ENCODE peak calls at places on chromosome 16, in nine cellular contexts. One of them, this sample, is unnamed.

GRCh38 chr16:4051591-4051990 is 64.7 kb downstream of the ADCY9 start:
- DNase-seq in HepG2: no peak
- DNase-seq in uterus: no peak
- DNase-seq in ascending aorta: no peak
- DNase-seq in AG04450: no peak
- DNase-seq in adrenal gland: no peak
- DNase-seq in Caco-2: no peak
- DNase-seq in colonic mucosa: no peak
- DNase-seq in neural progenitor cell: no peak
- DNase-seq in this sample: no peak

GRCh38 chr16:79419148-79419547 is 181.4 kb downstream of the MAF start:
- DNase-seq in Caco-2: no peak
- DNase-seq in AG04450: no peak
- DNase-seq in ascending aorta: no peak
- DNase-seq in HepG2: no peak
- DNase-seq in adrenal gland: no peak
- DNase-seq in colonic mucosa: no peak
- DNase-seq in uterus: no peak
- DNase-seq in neural progenitor cell: no peak
- DNase-seq in this sample: no peak

GRCh38 chr16:87100306-87101058 is 216.7 kb downstream of the C16orf95 start:
- DNase-seq in HepG2: no peak
- DNase-seq in neural progenitor cell: peak
- DNase-seq in colonic mucosa: no peak
- DNase-seq in uterus: no peak
- DNase-seq in ascending aorta: no peak
- DNase-seq in Caco-2: no peak
- DNase-seq in AG04450: no peak
- DNase-seq in adrenal gland: no peak
- DNase-seq in this sample: no peak

GRCh38 chr16:81560979-81561657 is 116.5 kb downstream of the CMIP start:
- DNase-seq in neural progenitor cell: no peak
- DNase-seq in AG04450: no peak
- DNase-seq in ascending aorta: no peak
- DNase-seq in HepG2: no peak
- DNase-seq in colonic mucosa: no peak
- DNase-seq in adrenal gland: peak
- DNase-seq in Caco-2: no peak
- DNase-seq in uterus: no peak
- DNase-seq in this sample: no peak

GRCh38 chr16:67120025-67120424 is 10.3 kb downstream of the PHAF1 start:
- DNase-seq in uterus: no peak
- DNase-seq in adrenal gland: no peak
- DNase-seq in colonic mucosa: no peak
- DNase-seq in neural progenitor cell: no peak
- DNase-seq in ascending aorta: no peak
- DNase-seq in HepG2: no peak
- DNase-seq in Caco-2: no peak
- DNase-seq in AG04450: no peak
- DNase-seq in this sample: no peak

GRCh38 chr16:86621966-86622365 is 43.6 kb downstream of the FOXL1 start:
- DNase-seq in Caco-2: no peak
- DNase-seq in neural progenitor cell: no peak
- DNase-seq in adrenal gland: no peak
- DNase-seq in ascending aorta: no peak
- DNase-seq in colonic mucosa: no peak
- DNase-seq in AG04450: no peak
- DNase-seq in uterus: no peak
- DNase-seq in HepG2: no peak
- DNase-seq in this sample: no peak

GRCh38 chr16:616771-617586 is 13.8 kb upstream of the WFIKKN1 start:
- DNase-seq in AG04450: no peak
- DNase-seq in ascending aorta: no peak
- DNase-seq in Caco-2: no peak
- DNase-seq in colonic mucosa: no peak
- DNase-seq in neural progenitor cell: no peak
- DNase-seq in HepG2: no peak
- DNase-seq in uterus: no peak
- DNase-seq in adrenal gland: no peak
- DNase-seq in this sample: no peak

GRCh38 chr16:81810894-81811538 is 31.9 kb downstream of the PLCG2 start:
- DNase-seq in AG04450: no peak
- DNase-seq in ascending aorta: no peak
- DNase-seq in Caco-2: no peak
- DNase-seq in neural progenitor cell: no peak
- DNase-seq in uterus: no peak
- DNase-seq in HepG2: no peak
- DNase-seq in colonic mucosa: no peak
- DNase-seq in adrenal gland: no peak
- DNase-seq in this sample: no peak

GRCh38 chr16:2160915-2161551 is 5.5 kb downstream of the TRAF7 start:
- DNase-seq in uterus: peak
- DNase-seq in ascending aorta: no peak
- DNase-seq in HepG2: peak
- DNase-seq in AG04450: no peak
- DNase-seq in adrenal gland: no peak
- DNase-seq in Caco-2: no peak
- DNase-seq in neural progenitor cell: no peak
- DNase-seq in colonic mucosa: peak
- DNase-seq in this sample: peak

GRCh38 chr16:3874242-3874641 is 6.3 kb downstream of the CREBBP start:
- DNase-seq in Caco-2: no peak
- DNase-seq in AG04450: no peak
- DNase-seq in neural progenitor cell: no peak
- DNase-seq in uterus: no peak
- DNase-seq in adrenal gland: no peak
- DNase-seq in HepG2: no peak
- DNase-seq in colonic mucosa: peak
- DNase-seq in ascending aorta: no peak
- DNase-seq in this sample: no peak

GRCh38 chr16:57514891-57515600 is 21.3 kb downstream of the CCDC102A start:
- DNase-seq in Caco-2: no peak
- DNase-seq in colonic mucosa: no peak
- DNase-seq in neural progenitor cell: no peak
- DNase-seq in AG04450: no peak
- DNase-seq in ascending aorta: no peak
- DNase-seq in adrenal gland: no peak
- DNase-seq in uterus: peak
- DNase-seq in HepG2: no peak
- DNase-seq in this sample: no peak

GRCh38 chr16:84086996-84087395 is 29.7 kb downstream of the MBTPS1 start:
- DNase-seq in Caco-2: no peak
- DNase-seq in neural progenitor cell: no peak
- DNase-seq in colonic mucosa: no peak
- DNase-seq in uterus: no peak
- DNase-seq in HepG2: no peak
- DNase-seq in AG04450: no peak
- DNase-seq in adrenal gland: no peak
- DNase-seq in ascending aorta: no peak
- DNase-seq in this sample: no peak

GRCh38 chr16:14164916-14165684 is 94.0 kb downstream of the MRTFB start:
- DNase-seq in adrenal gland: no peak
- DNase-seq in colonic mucosa: no peak
- DNase-seq in neural progenitor cell: no peak
- DNase-seq in uterus: no peak
- DNase-seq in Caco-2: no peak
- DNase-seq in ascending aorta: no peak
- DNase-seq in AG04450: no peak
- DNase-seq in HepG2: no peak
- DNase-seq in this sample: no peak

GRCh38 chr16:82867425-82867824 is 240.7 kb downstream of the CDH13 start:
- DNase-seq in neural progenitor cell: no peak
- DNase-seq in adrenal gland: peak
- DNase-seq in Caco-2: no peak
- DNase-seq in HepG2: no peak
- DNase-seq in uterus: peak
- DNase-seq in ascending aorta: no peak
- DNase-seq in colonic mucosa: no peak
- DNase-seq in AG04450: no peak
- DNase-seq in this sample: peak

GRCh38 chr16:48526958-48527331 is 83.0 kb downstream of the N4BP1 start:
- DNase-seq in neural progenitor cell: no peak
- DNase-seq in uterus: no peak
- DNase-seq in adrenal gland: no peak
- DNase-seq in Caco-2: no peak
- DNase-seq in colonic mucosa: no peak
- DNase-seq in HepG2: no peak
- DNase-seq in AG04450: no peak
- DNase-seq in ascending aorta: no peak
- DNase-seq in this sample: no peak

GRCh38 chr16:88724855-88725555 is 18.7 kb downstream of the CTU2 start:
- DNase-seq in Caco-2: no peak
- DNase-seq in uterus: no peak
- DNase-seq in ascending aorta: no peak
- DNase-seq in AG04450: no peak
- DNase-seq in neural progenitor cell: no peak
- DNase-seq in adrenal gland: no peak
- DNase-seq in HepG2: no peak
- DNase-seq in colonic mucosa: no peak
- DNase-seq in this sample: no peak

GRCh38 chr16:29307598-29308507 is 98.7 kb downstream of the NPIPB11 start:
- DNase-seq in ascending aorta: no peak
- DNase-seq in Caco-2: no peak
- DNase-seq in HepG2: peak
- DNase-seq in colonic mucosa: no peak
- DNase-seq in adrenal gland: no peak
- DNase-seq in AG04450: no peak
- DNase-seq in uterus: no peak
- DNase-seq in neural progenitor cell: no peak
- DNase-seq in this sample: no peak

GRCh38 chr16:27642753-27643152 is 92.8 kb downstream of the KATNIP start:
- DNase-seq in neural progenitor cell: peak
- DNase-seq in adrenal gland: no peak
- DNase-seq in AG04450: no peak
- DNase-seq in Caco-2: no peak
- DNase-seq in ascending aorta: no peak
- DNase-seq in uterus: no peak
- DNase-seq in colonic mucosa: no peak
- DNase-seq in HepG2: peak
- DNase-seq in this sample: peak
- TF ChIP-seq CTCF in neural progenitor cell: peak
- TF ChIP-seq CTCF in adrenal gland: no peak
- TF ChIP-seq CTCF in AG04450: no peak
- TF ChIP-seq CTCF in Caco-2: no peak
- TF ChIP-seq CTCF in ascending aorta: peak
- TF ChIP-seq CTCF in uterus: no peak
- TF ChIP-seq CTCF in colonic mucosa: no peak
- TF ChIP-seq CTCF in HepG2: peak
- TF ChIP-seq CTCF in this sample: peak

DNA sequence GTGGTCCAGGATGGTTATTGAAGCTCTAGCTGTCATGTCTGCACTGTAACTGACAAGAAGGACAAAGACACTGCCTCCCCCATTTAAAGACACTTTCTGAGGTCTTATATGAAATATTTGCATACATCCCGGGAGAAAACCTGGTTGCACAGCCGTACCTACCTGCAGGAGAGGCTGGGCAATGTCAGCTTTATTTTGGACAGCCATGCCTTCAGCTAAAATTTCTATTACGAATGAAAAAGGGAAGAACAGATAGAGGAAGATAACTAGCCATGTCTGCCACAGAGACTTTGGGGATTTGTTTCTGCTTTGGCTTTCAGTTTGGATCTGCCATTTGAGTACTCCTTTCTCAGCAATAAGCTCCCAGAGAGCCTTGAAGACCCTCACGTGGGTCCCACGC is 19.0 kb downstream of the SLC7A6 start:
- DNase-seq in adrenal gland: no peak
- DNase-seq in HepG2: no peak
- DNase-seq in ascending aorta: no peak
- DNase-seq in uterus: no peak
- DNase-seq in neural progenitor cell: no peak
- DNase-seq in AG04450: no peak
- DNase-seq in colonic mucosa: no peak
- DNase-seq in Caco-2: no peak
- DNase-seq in this sample: no peak
- H3K4me3 ChIP-seq in adrenal gland: no peak
- H3K4me3 ChIP-seq in HepG2: no peak
- H3K4me3 ChIP-seq in ascending aorta: no peak
- H3K4me3 ChIP-seq in uterus: no peak
- H3K4me3 ChIP-seq in neural progenitor cell: no peak
- H3K4me3 ChIP-seq in AG04450: no peak
- H3K4me3 ChIP-seq in colonic mucosa: no peak
- H3K4me3 ChIP-seq in Caco-2: no peak
- H3K4me3 ChIP-seq in this sample: no peak

GRCh38 chr16:17776465-17776864 is 305.7 kb upstream of the XYLT1 start:
- DNase-seq in uterus: no peak
- DNase-seq in ascending aorta: no peak
- DNase-seq in adrenal gland: no peak
- DNase-seq in HepG2: no peak
- DNase-seq in neural progenitor cell: no peak
- DNase-seq in AG04450: no peak
- DNase-seq in colonic mucosa: no peak
- DNase-seq in Caco-2: no peak
- DNase-seq in this sample: no peak
- TF ChIP-seq CTCF in uterus: no peak
- TF ChIP-seq CTCF in ascending aorta: no peak
- TF ChIP-seq CTCF in adrenal gland: no peak
- TF ChIP-seq CTCF in HepG2: no peak
- TF ChIP-seq CTCF in neural progenitor cell: no peak
- TF ChIP-seq CTCF in AG04450: no peak
- TF ChIP-seq CTCF in colonic mucosa: no peak
- TF ChIP-seq CTCF in Caco-2: no peak
- TF ChIP-seq CTCF in this sample: no peak

GRCh38 chr16:25692307-25692706 is 548 bp downstream of the HS3ST4 start:
- DNase-seq in adrenal gland: no peak
- DNase-seq in neural progenitor cell: peak
- DNase-seq in uterus: no peak
- DNase-seq in colonic mucosa: no peak
- DNase-seq in Caco-2: no peak
- DNase-seq in AG04450: no peak
- DNase-seq in HepG2: no peak
- DNase-seq in ascending aorta: no peak
- DNase-seq in this sample: no peak
- H3K4me3 ChIP-seq in adrenal gland: no peak
- H3K4me3 ChIP-seq in neural progenitor cell: peak
- H3K4me3 ChIP-seq in uterus: no peak
- H3K4me3 ChIP-seq in colonic mucosa: no peak
- H3K4me3 ChIP-seq in Caco-2: peak
- H3K4me3 ChIP-seq in AG04450: no peak
- H3K4me3 ChIP-seq in HepG2: peak
- H3K4me3 ChIP-seq in ascending aorta: no peak
- H3K4me3 ChIP-seq in this sample: no peak

GRCh38 chr16:56041556-56042140 is 149.6 kb upstream of the GNAO1 start:
- DNase-seq in ascending aorta: no peak
- DNase-seq in AG04450: no peak
- DNase-seq in colonic mucosa: no peak
- DNase-seq in adrenal gland: no peak
- DNase-seq in Caco-2: peak
- DNase-seq in neural progenitor cell: peak
- DNase-seq in uterus: no peak
- DNase-seq in HepG2: peak
- DNase-seq in this sample: no peak
- TF ChIP-seq CTCF in ascending aorta: peak
- TF ChIP-seq CTCF in AG04450: no peak
- TF ChIP-seq CTCF in colonic mucosa: no peak
- TF ChIP-seq CTCF in adrenal gland: peak
- TF ChIP-seq CTCF in Caco-2: peak
- TF ChIP-seq CTCF in neural progenitor cell: peak
- TF ChIP-seq CTCF in uterus: peak
- TF ChIP-seq CTCF in HepG2: peak
- TF ChIP-seq CTCF in this sample: no peak

This sample was measured in fibroblast of pulmonary artery.